ENCODE peak calls at places on chromosomes 5 and 9, in five cellular contexts. One of them, this sample, is unnamed.

GRCh38 chr9:88953401-88954029 is 37.8 kb upstream of the S1PR3 start:
- DNase-seq in mammary epithelial cell: peak
- DNase-seq in A549: no peak
- DNase-seq in HCT116: no peak
- DNase-seq in GM23248: peak
- DNase-seq in this sample: no peak

GRCh38 chr5:108567429-108567828 is 180.3 kb upstream of the FER start:
- DNase-seq in A549: no peak
- DNase-seq in mammary epithelial cell: no peak
- DNase-seq in GM23248: no peak
- DNase-seq in HCT116: no peak
- DNase-seq in this sample: no peak

GRCh38 chr9:93108301-93109041 is 12.5 kb downstream of the CARD19 start:
- DNase-seq in GM23248: no peak
- DNase-seq in A549: no peak
- DNase-seq in mammary epithelial cell: no peak
- DNase-seq in HCT116: no peak
- DNase-seq in this sample: no peak

GRCh38 chr5:137372386-137373160 is 126.6 kb downstream of the SPOCK1 start:
- DNase-seq in mammary epithelial cell: no peak
- DNase-seq in A549: no peak
- DNase-seq in HCT116: no peak
- DNase-seq in GM23248: peak
- DNase-seq in this sample: no peak

GRCh38 chr9:71830131-71830530 is 61.8 kb upstream of the CEMIP2 start:
- DNase-seq in GM23248: no peak
- DNase-seq in A549: no peak
- DNase-seq in HCT116: no peak
- DNase-seq in mammary epithelial cell: no peak
- DNase-seq in this sample: no peak

GRCh38 chr9:124780060-124780756 is 3.3 kb downstream of the OLFML2A start:
- DNase-seq in A549: no peak
- DNase-seq in mammary epithelial cell: no peak
- DNase-seq in GM23248: peak
- DNase-seq in HCT116: no peak
- DNase-seq in this sample: no peak

GRCh38 chr5:140882591-140882899 is 621 bp downstream of the PCDHA13 start:
- DNase-seq in A549: peak
- DNase-seq in HCT116: peak
- DNase-seq in mammary epithelial cell: peak
- DNase-seq in GM23248: no peak
- DNase-seq in this sample: no peak

GRCh38 chr9:132857601-132858342 is 20.3 kb downstream of the AK8 start:
- DNase-seq in GM23248: peak
- DNase-seq in HCT116: peak
- DNase-seq in A549: no peak
- DNase-seq in mammary epithelial cell: no peak
- DNase-seq in this sample: no peak

GRCh38 chr9:100038472-100038871 is 60.3 kb downstream of the ERP44 start:
- DNase-seq in A549: no peak
- DNase-seq in mammary epithelial cell: no peak
- DNase-seq in GM23248: no peak
- DNase-seq in HCT116: no peak
- DNase-seq in this sample: no peak

GRCh38 chr5:179549973-179550510 is 312 bp upstream of the RUFY1 start:
- DNase-seq in HCT116: no peak
- DNase-seq in GM23248: peak
- DNase-seq in A549: no peak
- DNase-seq in mammary epithelial cell: no peak
- DNase-seq in this sample: no peak

GRCh38 chr9:117095116-117095515 is 319.7 kb downstream of the ASTN2 start:
- DNase-seq in A549: no peak
- DNase-seq in HCT116: no peak
- DNase-seq in mammary epithelial cell: no peak
- DNase-seq in GM23248: peak
- DNase-seq in this sample: no peak

GRCh38 chr5:61623401-61624069 is 291.5 kb downstream of the ZSWIM6 start:
- DNase-seq in mammary epithelial cell: no peak
- DNase-seq in A549: peak
- DNase-seq in GM23248: peak
- DNase-seq in HCT116: no peak
- DNase-seq in this sample: no peak

GRCh38 chr5:29833394-29833793 is 1360.1 kb upstream of the CDH6 start:
- DNase-seq in A549: no peak
- DNase-seq in GM23248: no peak
- DNase-seq in mammary epithelial cell: no peak
- DNase-seq in HCT116: no peak
- DNase-seq in this sample: no peak

GRCh38 chr5:41071975-41072374 is 833 bp upstream of the MROH2B start:
- DNase-seq in HCT116: no peak
- DNase-seq in GM23248: peak
- DNase-seq in mammary epithelial cell: peak
- DNase-seq in A549: no peak
- DNase-seq in this sample: no peak

GRCh38 chr5:6686501-6686900 is 26.7 kb upstream of the TENT4A start:
- DNase-seq in GM23248: no peak
- DNase-seq in A549: no peak
- DNase-seq in HCT116: no peak
- DNase-seq in mammary epithelial cell: no peak
- DNase-seq in this sample: no peak

GRCh38 chr5:6684075-6684474 is 29.2 kb upstream of the TENT4A start:
- DNase-seq in HCT116: no peak
- DNase-seq in mammary epithelial cell: no peak
- DNase-seq in GM23248: no peak
- DNase-seq in A549: no peak
- DNase-seq in this sample: no peak

GRCh38 chr5:6683241-6683640 is 30.0 kb upstream of the TENT4A start:
- DNase-seq in HCT116: no peak
- DNase-seq in mammary epithelial cell: no peak
- DNase-seq in A549: no peak
- DNase-seq in GM23248: no peak
- DNase-seq in this sample: no peak

GRCh38 chr5:6686916-6687409 is 26.3 kb upstream of the TENT4A start:
- DNase-seq in mammary epithelial cell: peak
- DNase-seq in HCT116: no peak
- DNase-seq in A549: no peak
- DNase-seq in GM23248: peak
- DNase-seq in this sample: no peak

GRCh38 chr5:6687501-6687900 is 25.7 kb upstream of the TENT4A start:
- DNase-seq in A549: no peak
- DNase-seq in HCT116: no peak
- DNase-seq in mammary epithelial cell: no peak
- DNase-seq in GM23248: no peak
- DNase-seq in this sample: no peak
- H3K4me2 ChIP-seq in A549: no peak
- H3K4me2 ChIP-seq in HCT116: no peak
- H3K4me2 ChIP-seq in mammary epithelial cell: no peak
- H3K4me2 ChIP-seq in GM23248: peak
- H3K4me2 ChIP-seq in this sample: no peak

GRCh38 chr5:159179556-159180305 is 29.6 kb downstream of the RNF145 start:
- DNase-seq in HCT116: no peak
- DNase-seq in mammary epithelial cell: no peak
- DNase-seq in GM23248: no peak
- DNase-seq in A549: no peak
- DNase-seq in this sample: no peak
- H3K4me2 ChIP-seq in HCT116: peak
- H3K4me2 ChIP-seq in mammary epithelial cell: peak
- H3K4me2 ChIP-seq in GM23248: peak
- H3K4me2 ChIP-seq in A549: peak
- H3K4me2 ChIP-seq in this sample: no peak

GRCh38 chr5:80656425-80656824 is 1.6 kb upstream of the DHFR start:
- DNase-seq in mammary epithelial cell: no peak
- DNase-seq in HCT116: no peak
- DNase-seq in A549: peak
- DNase-seq in GM23248: peak
- DNase-seq in this sample: no peak
- H3K4me2 ChIP-seq in mammary epithelial cell: peak
- H3K4me2 ChIP-seq in HCT116: peak
- H3K4me2 ChIP-seq in A549: peak
- H3K4me2 ChIP-seq in GM23248: peak
- H3K4me2 ChIP-seq in this sample: peak

DNA sequence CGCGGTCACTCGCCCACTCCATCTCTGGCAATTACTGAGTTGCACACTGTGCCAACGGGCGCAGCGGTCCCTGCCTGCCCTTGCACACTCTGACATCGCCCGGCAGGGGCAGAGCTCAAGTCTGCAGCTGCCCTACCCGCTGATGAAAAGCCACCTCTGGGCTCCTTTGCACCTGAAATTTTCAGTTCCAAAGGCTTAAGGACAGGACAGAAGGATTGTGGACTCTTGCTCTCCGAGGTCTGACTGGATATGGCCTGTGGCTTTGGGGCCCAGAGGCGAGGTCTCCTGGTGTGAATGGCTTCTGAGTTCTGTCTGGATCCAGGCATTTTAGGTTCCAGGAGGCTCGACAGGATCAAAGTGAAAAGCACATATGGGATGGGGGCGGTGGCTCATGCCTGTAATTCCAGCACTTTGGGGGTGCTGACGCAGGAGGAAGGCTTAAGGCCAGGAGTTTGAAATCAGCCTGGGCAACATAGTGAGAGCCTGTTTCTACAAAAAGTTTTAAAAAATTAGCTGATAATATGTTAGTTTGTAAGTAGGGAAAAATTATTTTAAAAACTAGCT is 201.8 kb downstream of the PAX5 start:
- DNase-seq in HCT116: no peak
- DNase-seq in A549: no peak
- DNase-seq in mammary epithelial cell: no peak
- DNase-seq in GM23248: no peak
- DNase-seq in this sample: no peak
- H3K4me2 ChIP-seq in HCT116: no peak
- H3K4me2 ChIP-seq in A549: no peak
- H3K4me2 ChIP-seq in mammary epithelial cell: no peak
- H3K4me2 ChIP-seq in GM23248: no peak
- H3K4me2 ChIP-seq in this sample: no peak

This sample was measured in MM.1S.